ENCODE peak calls at places on chromosomes 4 and X, in seven cellular contexts. F is cardiac muscle cell; G is AML-193; O is activated effector memory CD4-positive, alpha-beta T cell treated with Interleukin-2 at 50 U/mL for 16 hours; A is iris pigment epithelial cell; E is kidney tubule cell; U is cerebellar cortex. B is an unnamed sample.

GRCh38 chr4:3440979-3441500 is 728 bp upstream of the HGFAC start:
- DNase-seq in A (peak; percentile 15), E (peak; percentile 29), F (peak; percentile 7), U (no peak), O (no peak), G (no peak), B (no peak)

GRCh38 chr4:111602848-111603247 is 542.4 kb upstream of the FAM241A start:
- DNase-seq in F (peak; percentile 27), U (no peak), A (peak; percentile 15), O (no peak), E (no peak), G (no peak), B (no peak)

GRCh38 chr4:3740256-3740655 is 25.9 kb upstream of the ADRA2C start:
- DNase-seq in U (no peak), A (no peak), F (no peak), E (no peak), O (no peak), G (no peak), B (no peak)

GRCh38 chr4:10140866-10141759 is 24.5 kb upstream of the WDR1 start:
- DNase-seq in E (no peak), U (no peak), G (no peak), O (no peak), F (no peak), A (no peak), B (peak; percentile 15)

GRCh38 chrX:3204606-3205005 is 141.8 kb downstream of the MXRA5 start:
- DNase-seq in A (peak; percentile 23), G (no peak), E (no peak), U (no peak), F (peak; percentile 50), O (no peak), B (no peak)

GRCh38 chr4:136342666-136343065 is 1189.6 kb downstream of the PCDH18 start:
- DNase-seq in F (no peak), G (no peak), E (no peak), O (no peak), U (no peak), A (no peak), B (no peak)

GRCh38 chrX:129523076-129524055 is at the start of gene SMARCA1:
- DNase-seq in E (peak; percentile 33), G (no peak), F (peak; percentile 75), U (peak; percentile 56), A (peak; percentile 56), O (no peak), B (peak; percentile 68)

GRCh38 chr4:54092800-54093608 is 7.0 kb upstream of the GSX2 start:
- DNase-seq in U (no peak), F (no peak), O (no peak), G (no peak), E (no peak), A (no peak), B (no peak)

GRCh38 chr4:7952615-7953014 is 13.0 kb upstream of the AFAP1 start:
- DNase-seq in A (no peak), G (no peak), O (no peak), F (no peak), U (no peak), E (no peak), B (no peak)

GRCh38 chr4:8103421-8103820 is 55.2 kb downstream of the ABLIM2 start:
- DNase-seq in E (no peak), A (no peak), U (no peak), O (no peak), F (no peak), G (no peak), B (no peak)

GRCh38 chrX:20527458-20528099 is 260.9 kb upstream of the RPS6KA3 start:
- DNase-seq in U (peak; percentile 76), F (peak; percentile 36), G (peak; percentile 26), E (peak; percentile 47), O (no peak), A (no peak), B (peak; percentile 23)

GRCh38 chr4:4386296-4386735 is 586 bp upstream of the NSG1 start:
- DNase-seq in F (peak; percentile 37), G (no peak), O (peak; percentile 34), U (peak; percentile 31), E (no peak), A (no peak), B (peak; percentile 46)

B was measured in HEK293T.